ENCODE peak calls at places on chromosome 2, in nine cellular contexts. E, B, C, I, V, Y, O, J and X are unnamed samples.

GRCh38 chr2:85799215-85799956 is 45.6 kb downstream of the ATOH8 start:
- DNase-seq in E (no peak), B (no peak), C (no peak), I (no peak), V (no peak), Y (no peak), O (no peak), J (no peak), X (no peak)

GRCh38 chr2:187297806-187298205 is 150.2 kb downstream of the CALCRL start:
- DNase-seq in E (no peak), B (no peak), C (no peak), I (no peak), V (no peak), Y (no peak), O (no peak), J (no peak), X (no peak)

GRCh38 chr2:13694673-13695072 is 937.8 kb upstream of the LRATD1 start:
- DNase-seq in E (no peak), B (no peak), C (no peak), I (no peak), V (no peak), Y (no peak), O (no peak), J (no peak), X (no peak)

GRCh38 chr2:190843874-190844699 is 36.5 kb upstream of the GLS start:
- DNase-seq in E (no peak), B (peak), C (peak), I (no peak), V (no peak), Y (no peak), O (no peak), J (no peak), X (no peak)

GRCh38 chr2:7190587-7191320 is 273.5 kb downstream of the RNF144A start:
- DNase-seq in E (no peak), B (peak), C (no peak), I (no peak), V (no peak), Y (no peak), O (no peak), J (no peak), X (no peak)

GRCh38 chr2:136206613-136207012 is 88.7 kb upstream of the CXCR4 start:
- DNase-seq in E (no peak), B (no peak), C (no peak), I (no peak), V (no peak), Y (no peak), O (no peak), J (no peak), X (peak)

GRCh38 chr2:201975434-201975833 is 58.2 kb upstream of the FZD7 start:
- DNase-seq in E (no peak), B (no peak), C (no peak), I (no peak), V (no peak), Y (no peak), O (no peak), J (no peak), X (no peak)

GRCh38 chr2:31079665-31080064 is 58.6 kb downstream of the GALNT14 start:
- DNase-seq in E (no peak), B (no peak), C (no peak), I (no peak), V (no peak), Y (no peak), O (no peak), J (no peak), X (no peak)

GRCh38 chr2:150710916-150711315 is 223.4 kb upstream of the RND3 start:
- DNase-seq in E (no peak), B (no peak), C (no peak), I (no peak), V (no peak), Y (no peak), O (no peak), J (no peak), X (no peak)

GRCh38 chr2:160271166-160272086 is 71.4 kb upstream of the ITGB6 start:
- DNase-seq in E (no peak), B (no peak), C (no peak), I (no peak), V (peak), Y (no peak), O (peak), J (no peak), X (no peak)

GRCh38 chr2:10041711-10042110 is 1.6 kb upstream of the KLF11 start:
- DNase-seq in E (no peak), B (no peak), C (no peak), I (no peak), V (peak), Y (no peak), O (no peak), J (no peak), X (no peak)

GRCh38 chr2:187708272-187708671 is 154.0 kb upstream of the TFPI start:
- DNase-seq in E (no peak), B (no peak), C (no peak), I (no peak), V (no peak), Y (no peak), O (no peak), J (no peak), X (no peak)

GRCh38 chr2:88199912-88200682 is 30.0 kb downstream of the THNSL2 start:
- DNase-seq in E (no peak), B (no peak), C (no peak), I (no peak), V (peak), Y (no peak), O (peak), J (no peak), X (no peak)

GRCh38 chr2:143560724-143561123 is 431.5 kb downstream of the ARHGAP15 start:
- DNase-seq in E (no peak), B (no peak), C (no peak), I (no peak), V (no peak), Y (no peak), O (no peak), J (no peak), X (no peak)

GRCh38 chr2:21229302-21229701 is 105.5 kb downstream of the TDRD15 start:
- DNase-seq in E (no peak), B (no peak), C (no peak), I (no peak), V (no peak), Y (no peak), O (no peak), J (no peak), X (no peak)

GRCh38 chr2:62343206-62343605 is 147.3 kb downstream of the B3GNT2 start:
- DNase-seq in E (no peak), B (no peak), C (no peak), I (no peak), V (no peak), Y (no peak), O (no peak), J (no peak), X (no peak)

GRCh38 chr2:162890690-162891311 is 52.2 kb upstream of the KCNH7 start:
- DNase-seq in E (peak), B (no peak), C (no peak), I (no peak), V (no peak), Y (no peak), O (no peak), J (no peak), X (peak)

GRCh38 chr2:206086683-206087350 is 843 bp upstream of the INO80D start:
- DNase-seq in E (no peak), B (no peak), C (no peak), I (no peak), V (no peak), Y (no peak), O (no peak), J (no peak), X (no peak)

GRCh38 chr2:238947920-238948710 is 100.2 kb downstream of the TWIST2 start:
- DNase-seq in E (no peak), B (no peak), C (no peak), I (peak), V (no peak), Y (no peak), O (no peak), J (no peak), X (no peak)

GRCh38 chr2:18788590-18788989 is 199.2 kb upstream of the NT5C1B start:
- DNase-seq in E (no peak), B (no peak), C (no peak), I (no peak), V (no peak), Y (no peak), O (no peak), J (no peak), X (no peak)

GRCh38 chr2:176638167-176639015 is 369.1 kb downstream of the MTX2 start:
- DNase-seq in E (peak), B (peak), C (peak), I (no peak), V (peak), Y (peak), O (peak), J (peak), X (peak)

GRCh38 chr2:190986221-190986953 is 27.6 kb downstream of the STAT1 start:
- DNase-seq in E (no peak), B (no peak), C (no peak), I (no peak), V (no peak), Y (no peak), O (peak), J (no peak), X (no peak)

GRCh38 chr2:63424329-63425078 is 163.8 kb downstream of the WDPCP start:
- DNase-seq in E (peak), B (peak), C (no peak), I (no peak), V (no peak), Y (peak), O (peak), J (no peak), X (peak)